ENCODE peak calls at places on chromosomes 12 and 14, in five cellular contexts. N is endodermal cell; C is prostate gland; F is CD8-positive, alpha-beta memory T cell; I is heart left ventricle. K is an unnamed sample.

GRCh38 chr12:52082988-52083637 is 3.6 kb downstream of the SMIM41 start:
- DNase-seq in I (peak), C (no peak), N (peak), F (peak), K (peak)

GRCh38 chr12:13211859-13212664 is 15.5 kb downstream of the EMP1 start:
- DNase-seq in N (peak), I (peak), C (peak), F (peak), K (peak)

GRCh38 chr14:102527255-102528232 is 18.0 kb upstream of the ANKRD9 start:
- DNase-seq in N (no peak), I (no peak), F (no peak), C (no peak), K (no peak)

GRCh38 chr14:51236314-51236713 is 3.7 kb upstream of the TMX1 start:
- DNase-seq in C (no peak), I (no peak), N (no peak), F (no peak), K (no peak)

GRCh38 chr14:105850853-105851581 is 324.6 kb downstream of the TMEM121 start:
- DNase-seq in F (no peak), I (no peak), N (peak), C (no peak), K (no peak)

GRCh38 chr14:50758945-50759344 is 72.0 kb downstream of the NIN start:
- DNase-seq in F (no peak), I (no peak), N (no peak), C (no peak), K (no peak)

GRCh38 chr14:93103392-93104080 is 12.2 kb downstream of the ITPK1 start:
- DNase-seq in N (no peak), I (no peak), C (no peak), F (peak), K (peak)

GRCh38 chr14:35470775-35471174 is 63.2 kb upstream of the INSM2 start:
- DNase-seq in F (no peak), C (no peak), I (no peak), N (peak), K (no peak)

GRCh38 chr14:92687681-92688433 is 60.6 kb downstream of the LGMN start:
- DNase-seq in F (no peak), I (no peak), N (peak), C (no peak), K (no peak)

GRCh38 chr12:65277994-65278575 is 398 bp upstream of the MSRB3 start:
- DNase-seq in F (no peak), N (no peak), C (no peak), I (peak), K (no peak)

GRCh38 chr12:49794811-49795653 is 33.2 kb downstream of the NCKAP5L start:
- DNase-seq in C (no peak), I (no peak), N (no peak), F (no peak), K (no peak)

GRCh38 chr14:52397844-52398243 is 83.7 kb downstream of the PTGER2 start:
- DNase-seq in I (no peak), F (no peak), C (no peak), N (no peak), K (no peak)

GRCh38 chr14:92696356-92696755 is 52.1 kb downstream of the LGMN start:
- DNase-seq in N (no peak), F (no peak), C (no peak), I (no peak), K (no peak)

GRCh38 chr14:67228325-67228984 is 12.8 kb upstream of the PALS1 start:
- DNase-seq in N (no peak), F (no peak), I (no peak), C (no peak), K (no peak)

GRCh38 chr12:77847060-77847541 is 16.4 kb downstream of the NAV3 start:
- DNase-seq in C (no peak), N (no peak), I (no peak), F (no peak), K (no peak)

GRCh38 chr12:75294338-75294737 is 35.8 kb downstream of the CAPS2 start:
- DNase-seq in F (no peak), N (no peak), I (no peak), C (no peak), K (no peak)

GRCh38 chr12:42144174-42144423 is 575 bp downstream of the GXYLT1 start:
- DNase-seq in N (no peak), F (no peak), I (no peak), C (peak), K (no peak)

GRCh38 chr12:16165506-16165905 is 112.0 kb downstream of the SLC15A5 start:
- DNase-seq in N (peak), I (no peak), C (peak), F (no peak), K (no peak)

GRCh38 chr14:70873627-70874026 is 33.6 kb upstream of the PCNX1 start:
- DNase-seq in F (no peak), N (no peak), I (no peak), C (no peak), K (no peak)

GRCh38 chr14:58444627-58445026 is 17.1 kb downstream of the KIAA0586 start:
- DNase-seq in N (no peak), F (no peak), I (no peak), C (no peak), K (no peak)
- H3K27ac ChIP-seq in N (no peak), F (no peak), I (no peak), C (no peak), K (no peak)

GRCh38 chr14:100078216-100078780 is 13.1 kb downstream of the EVL start:
- DNase-seq in N (no peak), I (no peak), C (no peak), F (no peak), K (no peak)
- H3K27ac ChIP-seq in N (no peak), I (peak), C (no peak), F (peak), K (peak)

GRCh38 chr12:122985590-122986257 is 5.2 kb downstream of the ARL6IP4 start:
- DNase-seq in F (no peak), N (no peak), C (no peak), I (no peak), K (no peak)
- H3K27ac ChIP-seq in F (no peak), N (no peak), C (no peak), I (peak), K (no peak)

GRCh38 chr12:57231276-57232021 is 1.9 kb downstream of the SHMT2 start:
- DNase-seq in I (no peak), F (no peak), N (no peak), C (no peak), K (no peak)
- H3K27ac ChIP-seq in I (no peak), F (peak), N (no peak), C (no peak), K (no peak)